ENCODE peak calls at places on chromosomes 16 and 17, in ten cellular contexts. B is GM12865; C is uterus; N is smooth muscle cell of the brain vasculature; K is A549; Y is activated CD8-positive, alpha-beta memory T cell treated with anti-CD3 and anti-CD28 coated beads, Interleukin-2, amount 50 U/mL, for 4 hours; I is cardiac fibroblast; L is NCI-H2227 treated with DMSO at 0.1 percent for 48 hours; O is left lung; Q is G401. E is an unnamed sample.

GRCh38 chr17:41065829-41066624 is at the start of gene KRTAP2-4:
- DNase-seq in B (no peak), C (no peak), N (no peak), K (peak), Y (no peak), I (peak), L (no peak), O (no peak), Q (no peak), E (no peak)

GRCh38 chr16:81081007-81081406 is 4.0 kb upstream of the C16orf46 start:
- DNase-seq in B (no peak), C (no peak), N (no peak), K (no peak), Y (no peak), I (no peak), L (no peak), O (no peak), Q (no peak), E (no peak)

GRCh38 chr17:49748791-49749190 is 15.1 kb downstream of the FAM117A start:
- DNase-seq in B (peak), C (no peak), N (no peak), K (no peak), Y (peak), I (no peak), L (peak), O (no peak), Q (no peak), E (no peak)

GRCh38 chr17:17849147-17849820 is 12.5 kb upstream of the SREBF1 start:
- DNase-seq in B (peak), C (peak), N (peak), K (no peak), Y (peak), I (peak), L (no peak), O (peak), Q (no peak), E (peak)

GRCh38 chr16:85991856-85992255 is 92.9 kb downstream of the IRF8 start:
- DNase-seq in B (no peak), C (no peak), N (no peak), K (no peak), Y (no peak), I (no peak), L (no peak), O (no peak), Q (no peak), E (peak)

GRCh38 chr16:57882797-57883196 is 80.5 kb upstream of the KIFC3 start:
- DNase-seq in B (no peak), C (no peak), N (no peak), K (no peak), Y (no peak), I (peak), L (no peak), O (no peak), Q (no peak), E (no peak)

GRCh38 chr16:48115299-48115698 is 40.5 kb downstream of the ABCC12 start:
- DNase-seq in B (no peak), C (no peak), N (no peak), K (no peak), Y (no peak), I (no peak), L (no peak), O (no peak), Q (no peak), E (no peak)

GRCh38 chr17:47649972-47650524 is 329 bp downstream of the KPNB1 start:
- DNase-seq in B (peak), C (no peak), N (no peak), K (no peak), Y (no peak), I (peak), L (no peak), O (peak), Q (no peak), E (no peak)

GRCh38 chr16:71878911-71879310 is 5.1 kb downstream of the ZNF821 start:
- DNase-seq in B (no peak), C (no peak), N (no peak), K (no peak), Y (no peak), I (no peak), L (no peak), O (no peak), Q (no peak), E (no peak)

GRCh38 chr17:77546772-77547201 is 406.0 kb downstream of the SEC14L1 start:
- DNase-seq in B (no peak), C (peak), N (no peak), K (no peak), Y (no peak), I (no peak), L (peak), O (no peak), Q (no peak), E (no peak)

E was measured in posterior vena cava.